ENCODE peak calls at places on chromosomes 2 and 18, in seven cellular contexts. O is epithelial cell of esophagus; L is AG04449; C is CD4-positive, alpha-beta T cell; Y is GM23338; K is cardiac fibroblast; X is fibroblast of the aortic adventitia. A is an unnamed sample.

GRCh38 chr2:10028988-10029874 is 14.1 kb upstream of the KLF11 start:
- DNase-seq in O (peak; percentile 38), L (no peak), C (peak; percentile 18), X (no peak), Y (peak; percentile 72), K (no peak), A (no peak)

GRCh38 chr2:179675435-179675834 is 186.0 kb downstream of the ZNF385B start:
- DNase-seq in X (no peak), L (no peak), C (no peak), O (peak; percentile 36), Y (no peak), K (no peak), A (no peak)

GRCh38 chr2:135985018-135985825 is at the start of gene DARS1:
- DNase-seq in L (peak; percentile 67), K (peak; percentile 95), C (peak; percentile 68), Y (peak; percentile 98), O (peak; percentile 93), X (peak; percentile 90), A (peak; percentile 71)

GRCh38 chr2:161434127-161434526 is 18.0 kb downstream of the TBR1 start:
- DNase-seq in C (no peak), X (no peak), K (no peak), L (no peak), O (no peak), Y (no peak), A (no peak)

GRCh38 chr2:66432801-66433694 is 1.9 kb upstream of the MEIS1 start:
- DNase-seq in C (no peak), O (peak; percentile 97), L (peak; percentile 90), K (peak; percentile 97), X (peak; percentile 99), Y (peak; percentile 95), A (peak; percentile 93)

GRCh38 chr2:81194581-81194980 is 890.0 kb upstream of the LRRTM1 start:
- DNase-seq in Y (no peak), L (no peak), X (no peak), C (no peak), K (no peak), O (no peak), A (no peak)

GRCh38 chr2:33765122-33765521 is 166.0 kb upstream of the FAM98A start:
- DNase-seq in C (no peak), O (no peak), Y (peak; percentile 77), X (no peak), L (no peak), K (no peak), A (no peak)

GRCh38 chr2:209395652-209396051 is 28.2 kb upstream of the MAP2 start:
- DNase-seq in K (no peak), Y (no peak), O (no peak), X (no peak), C (no peak), L (no peak), A (no peak)

DNA sequence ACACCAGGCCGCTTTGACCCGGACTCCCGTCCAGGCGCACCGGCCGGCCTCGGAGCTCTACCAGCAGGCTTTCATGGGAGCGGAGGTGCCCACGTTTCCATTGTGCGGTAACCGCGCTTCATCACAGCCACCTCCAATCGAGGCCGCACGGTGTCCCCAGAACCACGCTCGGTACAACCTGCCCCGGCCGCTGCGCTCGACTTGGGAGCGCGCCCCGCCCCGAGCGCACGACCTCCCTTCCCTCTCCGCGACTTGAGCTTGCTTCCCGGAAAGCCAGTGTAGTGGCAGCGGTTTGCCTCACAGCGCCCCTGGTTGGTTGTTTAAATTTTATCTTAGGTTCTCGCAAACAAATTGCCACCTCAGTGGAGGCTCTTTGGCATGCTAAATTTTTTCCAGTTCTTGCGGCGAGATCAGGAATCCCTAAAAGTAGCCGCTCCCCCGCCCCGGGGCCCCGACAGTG is 329 bp upstream of the CYP1B1 start:
- DNase-seq in Y (peak; percentile 95), K (peak; percentile 88), C (no peak), L (no peak), X (peak; percentile 90), O (peak; percentile 82), A (peak; percentile 80)
- TF ChIP-seq CTCF in Y (peak; percentile 52), K (peak; percentile 40), C (no peak), L (peak; percentile 42), X (no peak), O (peak; percentile 43), A (peak; percentile 48)

GRCh38 chr18:46464926-46465655 is 191.9 kb downstream of the LOXHD1 start:
- DNase-seq in Y (no peak), K (no peak), L (no peak), X (no peak), C (no peak), O (no peak), A (no peak)
- TF ChIP-seq CTCF in Y (peak; percentile 38), K (no peak), L (peak; percentile 2), X (peak; percentile 19), C (no peak), O (peak; percentile 15), A (no peak)

GRCh38 chr2:96345403-96345802 is 9.8 kb downstream of the NCAPH start:
- DNase-seq in O (peak; percentile 24), K (no peak), C (no peak), X (no peak), Y (peak; percentile 58), L (no peak), A (no peak)
- TF ChIP-seq CTCF in O (peak; percentile 18), K (peak; percentile 30), C (peak; percentile 22), X (no peak), Y (peak; percentile 21), L (peak; percentile 6), A (peak; percentile 16)

GRCh38 chr2:230864605-230865323 is at the start of gene ITM2C:
- DNase-seq in C (peak; percentile 70), O (peak; percentile 68), Y (peak; percentile 82), L (no peak), K (peak; percentile 51), X (peak; percentile 43), A (no peak)
- TF ChIP-seq CTCF in C (peak; percentile 35), O (peak; percentile 16), Y (peak; percentile 23), L (peak; percentile 57), K (peak; percentile 7), X (peak; percentile 27), A (peak; percentile 28)

GRCh38 chr2:274503-274902 is 9.8 kb downstream of the ACP1 start:
- DNase-seq in O (no peak), X (no peak), K (no peak), Y (peak; percentile 26), C (no peak), L (no peak), A (no peak)
- TF ChIP-seq CTCF in O (no peak), X (no peak), K (no peak), Y (peak; percentile 48), C (no peak), L (no peak), A (no peak)

DNA sequence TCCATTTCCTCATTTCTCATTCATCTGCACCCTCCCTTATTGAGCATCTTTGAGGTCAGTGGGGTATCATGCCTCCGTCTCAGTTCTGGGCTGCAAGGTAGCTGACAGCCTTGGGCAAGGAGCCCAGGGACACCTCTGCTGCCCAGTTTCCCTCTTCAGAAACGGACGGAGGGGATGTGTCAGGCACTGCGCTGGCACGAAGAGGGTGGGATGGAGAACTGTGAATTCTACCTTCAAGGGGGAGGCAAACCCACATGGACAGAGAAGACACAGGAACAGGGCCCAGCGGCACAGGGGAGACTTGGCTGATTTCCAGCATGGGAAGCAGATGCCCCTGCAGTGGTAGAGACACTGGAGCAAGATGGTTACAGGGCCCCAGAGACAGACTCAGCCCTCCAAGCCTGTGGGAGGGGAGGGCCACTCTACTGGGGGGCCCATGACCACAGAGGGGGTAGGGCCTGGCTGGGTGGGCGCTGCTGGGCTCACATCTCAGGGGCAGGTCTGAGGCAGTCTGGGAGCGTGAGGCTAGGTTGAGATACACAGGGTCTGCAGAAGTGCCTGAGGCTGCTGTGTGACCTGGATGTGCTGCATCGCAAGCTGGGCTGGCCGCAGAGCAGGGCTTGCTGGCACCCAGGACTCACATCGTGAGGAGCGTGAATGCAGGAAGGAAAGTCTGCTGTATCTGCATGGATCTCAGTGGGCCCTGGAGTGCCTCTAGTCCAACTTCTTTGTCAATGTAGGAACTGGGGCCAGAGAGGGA is 92.3 kb downstream of the HS1BP3 start:
- DNase-seq in L (no peak), K (no peak), Y (no peak), X (no peak), C (no peak), O (no peak), A (no peak)
- TF ChIP-seq CTCF in L (no peak), K (no peak), Y (no peak), X (no peak), C (no peak), O (no peak), A (no peak)

GRCh38 chr2:183093857-183094657 is 15.5 kb downstream of the DUSP19 start:
- DNase-seq in K (peak; percentile 68), L (no peak), X (peak; percentile 71), Y (no peak), O (peak; percentile 54), C (no peak), A (no peak)
- TF ChIP-seq CTCF in K (no peak), L (no peak), X (no peak), Y (no peak), O (no peak), C (peak; percentile 22), A (no peak)

GRCh38 chr18:21389283-21389682 is 147.3 kb downstream of the GREB1L start:
- DNase-seq in X (no peak), O (peak; percentile 6), L (no peak), Y (no peak), C (no peak), K (no peak), A (no peak)
- TF ChIP-seq CTCF in X (no peak), O (peak; percentile 10), L (no peak), Y (no peak), C (no peak), K (no peak), A (no peak)

GRCh38 chr18:74166397-74166796 is 18.1 kb downstream of the TIMM21 start:
- DNase-seq in Y (no peak), C (no peak), L (no peak), O (no peak), K (no peak), X (no peak), A (no peak)

GRCh38 chr18:74163019-74163656 is 14.8 kb downstream of the TIMM21 start:
- DNase-seq in X (no peak), K (no peak), Y (no peak), L (no peak), O (peak; percentile 88), C (no peak), A (no peak)
- TF ChIP-seq CTCF in X (no peak), K (no peak), Y (peak; percentile 26), L (no peak), O (peak; percentile 37), C (no peak), A (no peak)

A was measured in AG09309.